ENCODE peak calls at places on chromosomes 1 and 21, in six cellular contexts. G is HFF-Myc, J is kidney epithelial cell, U is astrocyte, E is IMR-90, A is brain microvascular endothelial cell. P is an unnamed sample.

GRCh38 chr21:34724131-34724856 is 55.5 kb downstream of the CLIC6 start:
- DNase-seq in G (no peak), E (no peak), A (no peak), J (no peak), U (no peak), P (no peak)

GRCh38 chr1:108084866-108085477 is 115.2 kb downstream of the SLC25A24 start:
- DNase-seq in J (no peak), E (no peak), U (no peak), G (no peak), A (no peak), P (no peak)

GRCh38 chr1:44842763-44843655 is at the start of gene PTCH2:
- DNase-seq in G (peak), J (no peak), A (no peak), E (peak), U (peak), P (no peak)

GRCh38 chr1:6351480-6352137 is 42.0 kb downstream of the ACOT7 start:
- DNase-seq in G (no peak), A (no peak), J (no peak), U (no peak), E (no peak), P (no peak)

GRCh38 chr1:232704694-232705680 is 75.1 kb upstream of the SIPA1L2 start:
- DNase-seq in G (no peak), E (peak), A (peak), J (peak), U (peak), P (peak)

GRCh38 chr1:23751050-23751814 is 8.0 kb downstream of the ELOA start:
- DNase-seq in A (peak), E (peak), G (no peak), J (no peak), U (peak), P (no peak)

GRCh38 chr1:54273837-54274192 is 73.8 kb downstream of the MRPL37 start:
- DNase-seq in J (no peak), G (no peak), A (no peak), U (no peak), E (no peak), P (no peak)

GRCh38 chr1:6033986-6034749 is 11.5 kb upstream of the KCNAB2 start:
- DNase-seq in G (no peak), E (peak), J (no peak), U (no peak), A (peak), P (no peak)

GRCh38 chr21:36553406-36553805 is 73.5 kb upstream of the CLDN14 start:
- DNase-seq in U (no peak), E (no peak), A (no peak), J (no peak), G (no peak), P (no peak)

GRCh38 chr21:19844334-19844733 is 1153.9 kb upstream of the NCAM2 start:
- DNase-seq in G (no peak), A (no peak), U (no peak), J (no peak), E (no peak), P (no peak)

GRCh38 chr1:77513839-77514763 is 168.4 kb downstream of the ZZZ3 start:
- DNase-seq in A (peak), J (no peak), E (peak), U (peak), G (peak), P (peak)

GRCh38 chr1:243667591-243667990 is 182.5 kb downstream of the AKT3 start:
- DNase-seq in U (no peak), A (no peak), G (no peak), E (no peak), J (no peak), P (no peak)

GRCh38 chr1:78061825-78062523 is 16.2 kb downstream of the GIPC2 start:
- DNase-seq in G (peak), E (peak), U (peak), A (peak), J (no peak), P (peak)

GRCh38 chr1:35386954-35387353 is 118.4 kb downstream of the ZMYM4 start:
- DNase-seq in A (no peak), G (no peak), U (no peak), J (no peak), E (no peak), P (no peak)

GRCh38 chr1:7491818-7492173 is 279.3 kb upstream of the VAMP3 start:
- DNase-seq in U (no peak), A (no peak), J (no peak), G (no peak), E (no peak), P (no peak)

GRCh38 chr1:116826818-116827606 is 72.8 kb downstream of the CD2 start:
- DNase-seq in J (peak), G (no peak), E (peak), A (peak), U (peak), P (no peak)

GRCh38 chr1:27306892-27307850 is 14.8 kb upstream of the TMEM222 start:
- DNase-seq in J (no peak), E (no peak), G (no peak), U (no peak), A (no peak), P (no peak)

GRCh38 chr1:177948336-177948972 is 21.4 kb downstream of the SEC16B start:
- DNase-seq in J (peak), E (peak), G (peak), A (peak), U (peak), P (no peak)

GRCh38 chr1:115815694-115816093 is 25.2 kb downstream of the NHLH2 start:
- DNase-seq in A (no peak), E (no peak), G (no peak), U (no peak), J (no peak), P (no peak)

GRCh38 chr1:9069324-9070100 is at the start of gene SLC2A5:
- DNase-seq in A (no peak), J (no peak), E (no peak), U (no peak), G (no peak), P (no peak)

GRCh38 chr21:32477424-32477745 is 64.9 kb downstream of the EVA1C start:
- DNase-seq in G (no peak), A (no peak), E (no peak), U (no peak), J (no peak), P (no peak)

GRCh38 chr1:167207940-167208623 is 12.6 kb upstream of the POU2F1 start:
- DNase-seq in E (no peak), G (no peak), J (no peak), A (no peak), U (no peak), P (no peak)

GRCh38 chr21:30463713-30464112 is 16.5 kb downstream of the KRTAP19-1 start:
- DNase-seq in G (no peak), E (no peak), J (no peak), U (no peak), A (no peak), P (no peak)

GRCh38 chr1:34460193-34460592 is 283.5 kb downstream of the C1orf94 start:
- DNase-seq in J (no peak), A (no peak), E (no peak), G (peak), U (no peak), P (no peak)

GRCh38 chr21:35202431-35202830 is 153.3 kb upstream of the RUNX1 start:
- DNase-seq in U (no peak), J (no peak), E (peak), A (no peak), G (no peak), P (no peak)

GRCh38 chr1:63721531-63722189 is 52.2 kb upstream of the ROR1 start:
- DNase-seq in A (peak), G (no peak), J (no peak), U (peak), E (peak), P (no peak)

GRCh38 chr1:162663086-162663485 is 30.8 kb downstream of the DDR2 start:
- DNase-seq in A (peak), E (peak), U (no peak), J (no peak), G (no peak), P (no peak)

GRCh38 chr1:109208847-109209463 is 4.8 kb upstream of the SARS1 start:
- DNase-seq in A (peak), J (no peak), G (no peak), E (peak), U (peak), P (no peak)

GRCh38 chr1:234975122-234975940 is 153.3 kb downstream of the TOMM20 start:
- DNase-seq in E (peak), J (peak), U (peak), G (peak), A (peak), P (peak)

DNA sequence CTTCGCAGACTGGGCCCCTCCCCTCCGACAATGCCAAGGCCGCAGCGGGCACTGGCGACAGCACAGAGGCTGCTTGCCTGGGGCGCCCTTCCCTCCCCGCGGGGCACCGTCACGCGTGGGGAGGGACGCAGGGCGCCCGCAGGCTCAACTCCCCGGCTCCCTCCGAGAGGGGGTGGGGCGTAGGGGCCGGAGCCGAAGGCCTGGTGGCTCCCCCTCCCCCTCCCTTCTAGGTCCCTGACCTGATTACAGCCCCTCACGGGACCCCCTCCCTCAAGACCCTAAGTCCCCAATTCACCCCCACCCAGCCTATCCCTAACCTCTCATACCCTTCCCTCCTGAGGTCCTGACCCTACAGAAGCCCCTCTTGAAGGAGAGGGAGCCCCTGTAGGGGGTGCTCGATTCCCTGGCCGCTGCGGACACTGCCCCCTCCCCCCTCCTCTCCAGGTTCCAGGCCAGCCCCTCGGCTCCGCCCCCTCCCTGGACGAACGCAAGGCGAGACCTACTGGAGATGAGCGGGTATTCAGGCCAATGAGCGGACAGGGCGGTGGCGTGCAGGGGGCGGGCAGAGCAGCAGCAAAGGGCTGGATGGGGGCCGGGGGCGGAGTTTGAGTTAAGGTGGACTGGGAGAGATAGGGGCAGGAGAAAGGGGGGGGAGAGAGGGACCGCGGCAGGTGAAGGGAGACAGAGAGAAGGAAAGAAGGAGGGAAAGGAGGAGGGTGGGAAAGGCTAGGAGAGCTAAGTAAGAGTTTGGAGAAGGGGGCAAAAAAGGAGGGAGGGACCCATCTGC is 721 bp upstream of the ZBTB7B start:
- DNase-seq in E (peak), J (peak), A (peak), U (peak), G (peak), P (peak)
- TF ChIP-seq CTCF in E (peak), J (peak), A (peak), U (no peak), G (peak), P (peak)

DNA sequence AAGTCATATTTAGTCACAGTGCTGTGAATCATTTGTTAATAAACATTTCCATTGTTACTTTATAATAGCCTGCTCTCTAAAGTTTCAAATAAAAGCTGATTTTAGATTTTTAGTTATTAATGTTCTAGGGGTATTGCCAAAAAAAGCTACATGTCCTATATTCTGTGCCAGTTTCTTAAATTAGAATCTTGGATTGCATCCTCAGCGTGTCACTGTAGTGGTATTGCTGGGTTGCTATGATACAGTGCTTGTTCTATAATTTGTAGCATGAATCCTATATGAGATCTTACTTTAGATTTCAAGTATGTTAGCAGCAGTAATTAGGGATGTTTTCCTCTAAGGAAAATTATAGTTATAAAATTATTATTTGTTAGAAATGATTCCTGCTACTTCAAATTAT is 16.4 kb downstream of the PPP2R5A start:
- DNase-seq in U (no peak), E (no peak), A (no peak), J (no peak), G (no peak), P (no peak)
- H3K4me3 ChIP-seq in U (no peak), E (no peak), A (no peak), J (no peak), G (no peak), P (no peak)

GRCh38 chr1:88936223-88936523 is 44.8 kb upstream of the GTF2B start:
- DNase-seq in G (no peak), J (no peak), E (no peak), U (no peak), A (no peak), P (no peak)
- TF ChIP-seq CTCF in G (no peak), J (no peak), E (no peak), U (no peak), A (no peak), P (no peak)

DNA sequence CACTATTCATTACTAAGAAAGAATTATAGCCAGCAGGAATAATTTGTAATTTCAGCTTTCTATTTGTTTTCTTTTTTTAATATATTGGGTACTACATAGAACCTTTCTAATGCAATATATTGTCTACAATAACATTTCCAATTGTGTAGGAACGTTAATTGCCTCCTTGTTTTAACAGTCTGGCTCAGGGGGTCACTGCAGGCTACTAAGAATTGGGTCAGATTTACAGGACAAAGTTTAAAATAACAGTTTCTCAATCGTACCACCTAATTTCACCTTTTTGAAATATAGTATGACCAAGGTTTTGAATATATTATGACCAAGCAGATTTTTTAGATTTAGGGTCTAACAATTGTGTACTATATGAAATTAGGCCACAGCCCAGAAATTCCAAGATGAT is 2.4 kb downstream of the CFH start:
- DNase-seq in A (no peak), U (no peak), G (no peak), E (no peak), J (no peak), P (no peak)
- H3K4me3 ChIP-seq in A (peak), U (peak), G (no peak), E (no peak), J (no peak), P (no peak)

DNA sequence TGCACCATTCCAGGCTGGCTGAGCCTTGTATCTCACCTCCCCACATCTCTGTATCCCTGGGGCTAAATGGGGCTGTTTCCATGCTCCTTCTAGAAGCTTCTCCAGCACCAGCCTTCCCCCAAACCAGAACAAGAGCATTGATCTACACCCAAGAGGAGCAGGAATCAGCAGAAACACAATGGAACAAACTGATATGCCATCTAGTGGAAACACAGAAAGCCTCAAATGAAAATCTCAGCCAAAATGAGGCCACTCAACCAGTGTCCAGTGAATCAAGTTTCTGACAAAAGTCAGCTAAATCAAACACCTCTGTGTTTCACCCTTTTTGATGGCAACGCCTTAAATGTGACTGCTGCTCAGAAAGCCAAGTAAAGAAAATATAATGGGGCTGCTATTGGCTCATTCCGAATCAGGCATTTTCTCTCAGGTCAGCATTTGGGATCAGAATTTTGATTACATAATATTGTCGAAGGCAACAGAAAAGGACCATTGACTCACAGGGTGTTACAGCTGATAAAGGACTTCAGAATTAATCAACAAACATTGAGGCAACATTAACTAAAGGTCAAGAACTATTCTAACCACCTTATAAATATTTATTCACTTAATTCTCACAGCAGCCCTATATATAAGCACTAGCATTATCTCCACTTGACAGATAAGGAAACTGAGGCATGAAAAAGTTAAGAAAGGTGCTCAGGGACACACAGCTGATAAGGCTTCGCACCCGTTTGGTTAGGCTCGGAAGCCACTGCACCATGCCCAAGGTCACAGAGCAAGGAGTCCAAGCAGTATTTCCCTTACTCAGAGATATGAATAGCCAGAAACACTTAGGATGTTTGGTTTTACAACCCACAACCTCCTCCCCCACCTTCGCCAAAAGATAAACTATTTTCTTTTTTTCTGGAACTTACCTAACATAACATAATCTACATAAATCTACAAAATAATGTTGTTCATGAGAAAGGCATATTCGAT is 85.8 kb upstream of the KCNJ15 start:
- DNase-seq in J (no peak), A (no peak), G (no peak), E (peak), U (peak), P (no peak)
- TF ChIP-seq CTCF in J (peak), A (peak), G (peak), E (peak), U (peak), P (no peak)

P was measured in AG04449.